ENCODE peak calls at places on chromosomes 11 and 22, in ten cellular contexts. O is B cell, M is BE2C, I is hepatocyte, T is germinal center, B is right cardiac atrium, C is lower leg skin, Y is sigmoid colon, G is upper lobe of right lung, U is omental fat pad. L is an unnamed sample.

GRCh38 chr11:72684236-72684912 is 10.2 kb upstream of the PDE2A start:
- DNase-seq in O (peak; percentile 60), M (peak; percentile 77), I (peak; percentile 78), T (peak; percentile 81), B (peak; percentile 90), C (peak; percentile 92), Y (peak; percentile 88), G (no peak), U (peak; percentile 32), L (peak; percentile 73)

GRCh38 chr11:72764503-72764902 is 12.3 kb upstream of the ARAP1 start:
- DNase-seq in O (no peak), M (no peak), I (peak; percentile 67), T (no peak), B (no peak), C (no peak), Y (no peak), G (peak; percentile 83), U (no peak), L (no peak)

GRCh38 chr22:42388130-42388797 is 43.9 kb downstream of the NFAM1 start:
- DNase-seq in O (no peak), M (peak; percentile 89), I (no peak), T (no peak), B (no peak), C (no peak), Y (no peak), G (no peak), U (no peak), L (no peak)

GRCh38 chr22:49973018-49973965 is 12.7 kb downstream of the PIM3 start:
- DNase-seq in O (peak; percentile 59), M (no peak), I (no peak), T (no peak), B (no peak), C (no peak), Y (no peak), G (peak; percentile 2), U (peak; percentile 17), L (no peak)

GRCh38 chr11:75014129-75014528 is 25.4 kb downstream of the NEU3 start:
- DNase-seq in O (no peak), M (no peak), I (peak; percentile 18), T (no peak), B (no peak), C (no peak), Y (no peak), G (no peak), U (no peak), L (no peak)

GRCh38 chr11:117058761-117059233 is 39.4 kb downstream of the SIK3 start:
- DNase-seq in O (no peak), M (peak; percentile 42), I (no peak), T (no peak), B (no peak), C (no peak), Y (no peak), G (no peak), U (no peak), L (no peak)

GRCh38 chr11:3671334-3672254 is at the start of gene CHRNA10:
- DNase-seq in O (no peak), M (no peak), I (no peak), T (no peak), B (no peak), C (peak; percentile 71), Y (no peak), G (no peak), U (no peak), L (peak; percentile 12)

GRCh38 chr22:46734830-46735453 is 3.1 kb downstream of the CERK start:
- DNase-seq in O (peak; percentile 84), M (peak; percentile 60), I (peak; percentile 7), T (peak; percentile 84), B (peak; percentile 69), C (no peak), Y (no peak), G (peak; percentile 83), U (no peak), L (peak; percentile 76)

GRCh38 chr22:50621948-50622722 is 5.8 kb downstream of the ARSA start:
- DNase-seq in O (peak; percentile 56), M (no peak), I (no peak), T (no peak), B (no peak), C (no peak), Y (no peak), G (peak; percentile 62), U (no peak), L (peak; percentile 37)

GRCh38 chr11:72777755-72778278 is 16.0 kb downstream of the STARD10 start:
- DNase-seq in O (no peak), M (peak; percentile 51), I (peak; percentile 55), T (no peak), B (no peak), C (no peak), Y (no peak), G (no peak), U (no peak), L (no peak)